ENCODE peak calls at places on chromosomes 4 and X, in five cellular contexts. I is lower lobe of right lung; Y is adrenal gland; D is mammary epithelial cell; V is naive thymus-derived CD4-positive, alpha-beta T cell. F is an unnamed sample. For H3K4me1, the result is how much of the 10 kb centered on the place peaks cover.

GRCh38 chrX:118724352-118724751 is 3.1 kb upstream of the IL13RA1 start:
- DNase-seq in I (no peak), Y (no peak), D (no peak), V (no peak), F (no peak)

GRCh38 chr4:127145001-127145400 is 487.8 kb upstream of the INTU start:
- DNase-seq in I (no peak), Y (no peak), D (no peak), V (no peak), F (no peak)

GRCh38 chrX:151776936-151777335 is 42.4 kb downstream of the CNGA2 start:
- DNase-seq in I (no peak), Y (no peak), D (no peak), V (no peak), F (no peak)

GRCh38 chr4:119314356-119314755 is 7.6 kb downstream of the FABP2 start:
- DNase-seq in I (no peak), Y (no peak), D (peak), V (peak), F (peak)

GRCh38 chrX:15680401-15680800 is 15.8 kb upstream of the CLTRN start:
- DNase-seq in I (no peak), Y (no peak), D (peak), V (no peak), F (peak)

GRCh38 chr4:103934178-103934789 is 214.5 kb upstream of the TACR3 start:
- DNase-seq in I (no peak), Y (no peak), D (peak), V (no peak), F (no peak)

GRCh38 chrX:124033821-124034220 is 72.3 kb downstream of the STAG2 start:
- DNase-seq in I (no peak), Y (no peak), D (peak), V (no peak), F (no peak)

GRCh38 chr4:73646117-73646516 is 25.9 kb upstream of the RASSF6 start:
- DNase-seq in I (no peak), Y (no peak), D (no peak), V (no peak), F (no peak)

GRCh38 chr4:185211035-185211434 is 1.6 kb downstream of the SNX25 start:
- DNase-seq in I (no peak), Y (no peak), D (no peak), V (no peak), F (no peak)

GRCh38 chr4:154464654-154465053 is 26.9 kb downstream of the DCHS2 start:
- DNase-seq in I (no peak), Y (no peak), D (peak), V (no peak), F (no peak)

GRCh38 chr4:138405934-138406567 is 163.9 kb upstream of the SLC7A11 start:
- DNase-seq in I (no peak), Y (no peak), D (peak), V (no peak), F (no peak)

GRCh38 chr4:25212822-25213221 is 21.0 kb upstream of the PI4K2B start:
- DNase-seq in I (no peak), Y (no peak), D (no peak), V (no peak), F (no peak)

GRCh38 chrX:19046343-19047215 is 62.7 kb upstream of the PHKA2 start:
- DNase-seq in I (no peak), Y (no peak), D (peak), V (no peak), F (no peak)

GRCh38 chr4:47390438-47391125 is 72.9 kb downstream of the COMMD8 start:
- DNase-seq in I (no peak), Y (no peak), D (no peak), V (no peak), F (no peak)

GRCh38 chr4:3643518-3644433 is 111.6 kb upstream of the LRPAP1 start:
- DNase-seq in I (no peak), Y (no peak), D (no peak), V (no peak), F (peak)

GRCh38 chr4:2811830-2812599 is 19.1 kb downstream of the SH3BP2 start:
- DNase-seq in I (peak), Y (peak), D (no peak), V (peak), F (peak)

GRCh38 chr4:80116516-80116915 is 43.5 kb upstream of the ANTXR2 start:
- DNase-seq in I (no peak), Y (no peak), D (no peak), V (no peak), F (no peak)

GRCh38 chrX:129494887-129495286 is 28.4 kb downstream of the SMARCA1 start:
- DNase-seq in I (no peak), Y (no peak), D (no peak), V (no peak), F (no peak)

GRCh38 chr4:183532823-183533222 is 28.0 kb downstream of the ING2 start:
- DNase-seq in I (no peak), Y (no peak), D (peak), V (no peak), F (no peak)

GRCh38 chrX:85243155-85243554 is 424 bp downstream of the SATL1 start:
- DNase-seq in I (no peak), Y (no peak), D (no peak), V (no peak), F (no peak)

GRCh38 chr4:188127157-188127874 is 11.9 kb upstream of the TRIML1 start:
- DNase-seq in I (no peak), Y (peak), D (peak), V (no peak), F (no peak)

GRCh38 chr4:16443504-16444088 is 217.3 kb upstream of the TAPT1 start:
- DNase-seq in I (no peak), Y (no peak), D (peak), V (no peak), F (no peak)

GRCh38 chr4:176376032-176376614 is 56.4 kb downstream of the SPCS3 start:
- DNase-seq in I (no peak), Y (no peak), D (no peak), V (no peak), F (no peak)

GRCh38 chrX:30888526-30889146 is 418 bp downstream of the TAB3 start:
- DNase-seq in I (no peak), Y (peak), D (no peak), V (no peak), F (no peak)

GRCh38 chrX:78619829-78620228 is 39.3 kb downstream of the RTL3 start:
- DNase-seq in I (no peak), Y (no peak), D (no peak), V (no peak), F (no peak)

GRCh38 chrX:21412029-21412428 is 37.8 kb downstream of the CNKSR2 start:
- DNase-seq in I (no peak), Y (no peak), D (peak), V (no peak), F (no peak)

GRCh38 chr4:127730142-127730913 is at the start of gene SLC25A31:
- DNase-seq in I (no peak), Y (no peak), D (no peak), V (no peak), F (no peak)

GRCh38 chr4:6017030-6017429 is 1.2 kb downstream of the C4orf50 start:
- DNase-seq in I (no peak), Y (no peak), D (no peak), V (no peak), F (no peak)

GRCh38 chrX:108070891-108071290 is 20.5 kb downstream of the PSMD10 start:
- DNase-seq in I (no peak), Y (no peak), D (peak), V (no peak), F (no peak)

GRCh38 chr4:83308672-83309071 is 24.1 kb upstream of the COQ2 start:
- DNase-seq in I (no peak), Y (no peak), D (no peak), V (no peak), F (peak)

GRCh38 chr4:1770245-1770644 is 22.8 kb upstream of the FGFR3 start:
- DNase-seq in I (no peak), Y (no peak), D (no peak), V (no peak), F (no peak)

DNA sequence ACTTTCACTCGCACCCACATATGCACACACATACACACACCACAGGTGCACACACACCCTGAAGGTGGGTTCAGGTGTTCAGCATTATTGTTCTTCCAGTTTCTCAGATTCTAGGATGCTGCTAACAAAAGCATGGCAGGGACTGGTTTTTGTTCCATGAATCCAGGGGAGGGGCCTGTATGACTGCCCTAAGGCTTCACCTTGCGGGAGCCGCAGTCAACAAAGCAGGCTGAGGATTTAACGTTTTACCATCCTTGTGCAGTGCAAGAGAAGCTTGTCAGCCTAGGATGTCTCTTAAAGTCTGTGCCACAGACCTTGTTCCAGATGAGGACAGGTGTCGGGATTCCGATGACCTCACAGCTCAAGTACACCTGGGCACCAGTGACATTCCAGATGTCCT is 61.8 kb downstream of the POLR2B start:
- DNase-seq in I (no peak), Y (no peak), D (no peak), V (no peak), F (no peak)
- H3K4me1 ChIP-seq in I (under half), Y (under half), D (under half), V (under half), F (under half)

GRCh38 chr4:145887241-145887964 is 51.2 kb downstream of the ZNF827 start:
- DNase-seq in I (no peak), Y (peak), D (no peak), V (no peak), F (no peak)
- H3K4me1 ChIP-seq in I (under half), Y (under half), D (under half), V (under half), F (under half)

GRCh38 chr4:173254646-173255045 is 79.5 kb downstream of the HMGB2 start:
- DNase-seq in I (no peak), Y (no peak), D (no peak), V (no peak), F (no peak)
- H3K4me1 ChIP-seq in I (under half), Y (under half), D (under half), V (under half), F (under half)

GRCh38 chr4:88409206-88409605 is 30.6 kb downstream of the HERC6 start:
- DNase-seq in I (no peak), Y (no peak), D (no peak), V (no peak), F (no peak)

GRCh38 chr4:88414755-88415154 is 36.1 kb downstream of the HERC6 start:
- DNase-seq in I (no peak), Y (no peak), D (no peak), V (no peak), F (no peak)

GRCh38 chr4:88409789-88410188 is 31.1 kb downstream of the HERC6 start:
- DNase-seq in I (no peak), Y (no peak), D (no peak), V (no peak), F (no peak)

GRCh38 chr4:88415982-88416381 is 37.3 kb downstream of the HERC6 start:
- DNase-seq in I (no peak), Y (no peak), D (no peak), V (no peak), F (no peak)

DNA sequence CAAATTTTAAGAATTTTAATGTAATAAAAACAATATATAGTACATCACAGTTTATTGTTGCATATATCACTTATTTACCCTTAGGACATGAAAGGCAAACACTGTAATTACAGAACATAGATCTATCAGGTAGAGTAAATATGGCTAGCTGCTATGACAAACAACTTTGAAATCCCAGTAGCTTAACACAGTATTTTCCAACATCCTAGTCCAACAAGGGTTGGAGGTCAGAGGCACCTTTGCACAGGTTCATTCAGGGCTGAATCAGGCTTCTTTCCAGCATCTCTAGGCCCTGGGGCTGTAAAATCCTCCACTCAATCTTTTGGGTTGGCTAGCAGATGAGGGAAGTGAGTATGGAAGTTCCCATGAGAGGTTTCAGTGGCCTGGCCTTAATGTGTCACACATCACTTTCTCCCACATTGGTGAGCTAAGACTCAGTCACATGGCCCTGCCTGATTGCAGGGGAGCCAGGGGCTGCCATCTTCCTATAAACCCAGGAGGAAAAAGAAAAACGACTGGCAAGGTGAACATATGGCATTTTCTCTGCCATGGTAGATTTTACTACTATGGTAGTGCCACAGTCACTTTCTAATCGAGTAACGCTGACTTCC is 32.9 kb downstream of the HERC6 start:
- DNase-seq in I (no peak), Y (no peak), D (peak), V (no peak), F (no peak)
- H3K4me1 ChIP-seq in I (under half), Y (under half), D (under half), V (under half), F (under half)

DNA sequence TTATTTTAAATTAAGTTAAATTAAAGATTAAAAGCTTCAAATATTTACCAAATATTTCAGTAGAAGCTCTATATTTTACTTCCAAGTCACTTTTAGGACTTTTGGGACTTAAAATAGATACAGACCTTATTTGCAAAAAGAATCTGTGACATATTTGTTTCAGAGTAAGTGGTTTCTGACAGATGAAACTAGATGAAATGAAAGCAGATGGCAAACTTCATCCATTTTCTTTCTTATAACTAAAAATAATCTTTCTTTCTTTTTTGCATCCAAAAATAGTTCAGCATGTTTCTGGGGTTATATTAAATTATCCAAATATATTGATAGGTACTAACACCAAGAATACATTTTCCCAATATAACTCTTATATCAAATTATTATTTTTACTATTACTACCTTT is 6.6 kb upstream of the UTP3 start:
- DNase-seq in I (no peak), Y (no peak), D (no peak), V (no peak), F (no peak)
- H3K4me1 ChIP-seq in I (under half), Y (under half), D (under half), V (under half), F (under half)

F was measured in mucosa of descending colon.